ENCODE peak calls at places on chromosomes 3 and 15, in eight cellular contexts. One of them, this sample, is unnamed. For H3K4me1, the result is how much of the 10 kb centered on the place peaks cover.

GRCh38 chr3:115100806-115101205 is 46.3 kb downstream of the ZBTB20 start:
- DNase-seq in OCI-LY7: no peak
- DNase-seq in neural progenitor cell: no peak
- DNase-seq in PC-3: no peak
- DNase-seq in hepatocyte: no peak
- DNase-seq in GM23338: no peak
- DNase-seq in HCT116: no peak
- DNase-seq in SK-N-SH: no peak
- DNase-seq in this sample: no peak

GRCh38 chr15:40038267-40038653 is 721 bp downstream of the SRP14 start:
- DNase-seq in OCI-LY7: no peak
- DNase-seq in neural progenitor cell: no peak
- DNase-seq in PC-3: peak
- DNase-seq in hepatocyte: no peak
- DNase-seq in GM23338: peak
- DNase-seq in HCT116: no peak
- DNase-seq in SK-N-SH: peak
- DNase-seq in this sample: peak

GRCh38 chr3:183296944-183297343 is 43.9 kb downstream of the B3GNT5 start:
- DNase-seq in OCI-LY7: no peak
- DNase-seq in neural progenitor cell: no peak
- DNase-seq in PC-3: no peak
- DNase-seq in hepatocyte: no peak
- DNase-seq in GM23338: no peak
- DNase-seq in HCT116: no peak
- DNase-seq in SK-N-SH: no peak
- DNase-seq in this sample: no peak

GRCh38 chr3:79056498-79056897 is 711.3 kb downstream of the ROBO1 start:
- DNase-seq in OCI-LY7: no peak
- DNase-seq in neural progenitor cell: no peak
- DNase-seq in PC-3: no peak
- DNase-seq in hepatocyte: peak
- DNase-seq in GM23338: no peak
- DNase-seq in HCT116: no peak
- DNase-seq in SK-N-SH: no peak
- DNase-seq in this sample: no peak

GRCh38 chr3:194986208-194987043 is 284.5 kb downstream of the XXYLT1 start:
- DNase-seq in OCI-LY7: no peak
- DNase-seq in neural progenitor cell: no peak
- DNase-seq in PC-3: peak
- DNase-seq in hepatocyte: no peak
- DNase-seq in GM23338: no peak
- DNase-seq in HCT116: no peak
- DNase-seq in SK-N-SH: no peak
- DNase-seq in this sample: no peak

GRCh38 chr15:98923159-98923558 is 84.4 kb downstream of the PGPEP1L start:
- DNase-seq in OCI-LY7: no peak
- DNase-seq in neural progenitor cell: no peak
- DNase-seq in PC-3: no peak
- DNase-seq in hepatocyte: no peak
- DNase-seq in GM23338: no peak
- DNase-seq in HCT116: no peak
- DNase-seq in SK-N-SH: no peak
- DNase-seq in this sample: no peak

GRCh38 chr3:43902415-43902814 is 211.7 kb downstream of the ABHD5 start:
- DNase-seq in OCI-LY7: no peak
- DNase-seq in neural progenitor cell: no peak
- DNase-seq in PC-3: no peak
- DNase-seq in hepatocyte: no peak
- DNase-seq in GM23338: no peak
- DNase-seq in HCT116: no peak
- DNase-seq in SK-N-SH: no peak
- DNase-seq in this sample: no peak

GRCh38 chr15:79218588-79219200 is 63.8 kb upstream of the ANKRD34C start:
- DNase-seq in OCI-LY7: no peak
- DNase-seq in neural progenitor cell: no peak
- DNase-seq in PC-3: peak
- DNase-seq in hepatocyte: no peak
- DNase-seq in GM23338: peak
- DNase-seq in HCT116: peak
- DNase-seq in SK-N-SH: peak
- DNase-seq in this sample: peak

GRCh38 chr3:136731274-136731884 is 20.8 kb downstream of the STAG1 start:
- DNase-seq in OCI-LY7: no peak
- DNase-seq in neural progenitor cell: no peak
- DNase-seq in PC-3: peak
- DNase-seq in hepatocyte: no peak
- DNase-seq in GM23338: no peak
- DNase-seq in HCT116: no peak
- DNase-seq in SK-N-SH: no peak
- DNase-seq in this sample: no peak

GRCh38 chr3:127655641-127656040 is 17.1 kb upstream of the ABTB1 start:
- DNase-seq in OCI-LY7: no peak
- DNase-seq in neural progenitor cell: no peak
- DNase-seq in PC-3: peak
- DNase-seq in hepatocyte: no peak
- DNase-seq in GM23338: no peak
- DNase-seq in HCT116: no peak
- DNase-seq in SK-N-SH: no peak
- DNase-seq in this sample: peak

GRCh38 chr3:173371848-173372487 is 25.6 kb upstream of the NLGN1 start:
- DNase-seq in OCI-LY7: no peak
- DNase-seq in neural progenitor cell: peak
- DNase-seq in PC-3: peak
- DNase-seq in hepatocyte: peak
- DNase-seq in GM23338: peak
- DNase-seq in HCT116: no peak
- DNase-seq in SK-N-SH: peak
- DNase-seq in this sample: peak

GRCh38 chr3:46214751-46215352 is 6.7 kb upstream of the CCR1 start:
- DNase-seq in OCI-LY7: peak
- DNase-seq in neural progenitor cell: peak
- DNase-seq in PC-3: peak
- DNase-seq in hepatocyte: peak
- DNase-seq in GM23338: peak
- DNase-seq in HCT116: no peak
- DNase-seq in SK-N-SH: no peak
- DNase-seq in this sample: no peak

GRCh38 chr3:143201066-143201465 is 81.5 kb downstream of the CHST2 start:
- DNase-seq in OCI-LY7: peak
- DNase-seq in neural progenitor cell: no peak
- DNase-seq in PC-3: no peak
- DNase-seq in hepatocyte: no peak
- DNase-seq in GM23338: no peak
- DNase-seq in HCT116: no peak
- DNase-seq in SK-N-SH: no peak
- DNase-seq in this sample: peak

GRCh38 chr3:33030802-33031201 is 66.1 kb downstream of the GLB1 start:
- DNase-seq in OCI-LY7: no peak
- DNase-seq in neural progenitor cell: no peak
- DNase-seq in PC-3: no peak
- DNase-seq in hepatocyte: no peak
- DNase-seq in GM23338: peak
- DNase-seq in HCT116: no peak
- DNase-seq in SK-N-SH: no peak
- DNase-seq in this sample: no peak

DNA sequence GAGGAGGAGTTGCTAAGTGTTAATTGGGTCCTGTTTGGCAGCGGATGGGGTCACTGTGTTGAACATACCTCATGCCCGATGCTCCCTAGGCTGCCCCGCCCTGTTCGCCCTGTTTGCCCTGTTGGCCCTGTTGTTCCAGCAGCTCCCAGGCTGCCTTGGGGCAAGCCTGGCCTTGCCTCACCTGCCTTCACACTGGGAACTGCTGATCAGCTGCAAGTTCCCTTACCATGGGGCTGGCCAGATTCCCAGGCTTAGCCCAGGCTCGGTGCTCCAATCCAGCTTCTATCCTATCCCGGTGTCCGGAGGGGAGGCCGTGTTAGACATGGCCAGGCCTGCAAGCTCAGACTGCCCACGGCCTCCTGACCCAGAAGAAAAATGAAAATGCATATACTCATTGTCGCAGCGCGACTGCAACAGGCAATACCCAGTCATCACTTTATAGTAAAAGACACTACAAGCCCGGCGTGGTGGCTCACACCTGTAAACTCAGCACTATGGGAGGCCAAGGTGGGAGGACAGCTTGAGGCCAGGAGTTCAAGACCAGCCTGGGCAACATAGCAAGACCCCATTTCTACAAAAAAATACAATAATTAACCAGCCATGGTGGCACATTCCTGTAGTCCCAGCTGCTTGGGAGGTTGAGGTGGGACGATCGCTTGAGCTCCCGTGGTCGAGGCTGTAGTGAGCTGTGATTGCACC is 42.9 kb upstream of the ZNF710 start:
- DNase-seq in OCI-LY7: no peak
- DNase-seq in neural progenitor cell: no peak
- DNase-seq in PC-3: no peak
- DNase-seq in hepatocyte: no peak
- DNase-seq in GM23338: no peak
- DNase-seq in HCT116: no peak
- DNase-seq in SK-N-SH: no peak
- DNase-seq in this sample: no peak
- TF ChIP-seq EZH2phosphoT487 in OCI-LY7: no peak
- TF ChIP-seq EZH2phosphoT487 in neural progenitor cell: no peak
- TF ChIP-seq EZH2phosphoT487 in PC-3: no peak
- TF ChIP-seq EZH2phosphoT487 in hepatocyte: no peak
- TF ChIP-seq EZH2phosphoT487 in GM23338: no peak
- TF ChIP-seq EZH2phosphoT487 in HCT116: no peak
- TF ChIP-seq EZH2phosphoT487 in SK-N-SH: no peak
- TF ChIP-seq EZH2phosphoT487 in this sample: no peak

DNA sequence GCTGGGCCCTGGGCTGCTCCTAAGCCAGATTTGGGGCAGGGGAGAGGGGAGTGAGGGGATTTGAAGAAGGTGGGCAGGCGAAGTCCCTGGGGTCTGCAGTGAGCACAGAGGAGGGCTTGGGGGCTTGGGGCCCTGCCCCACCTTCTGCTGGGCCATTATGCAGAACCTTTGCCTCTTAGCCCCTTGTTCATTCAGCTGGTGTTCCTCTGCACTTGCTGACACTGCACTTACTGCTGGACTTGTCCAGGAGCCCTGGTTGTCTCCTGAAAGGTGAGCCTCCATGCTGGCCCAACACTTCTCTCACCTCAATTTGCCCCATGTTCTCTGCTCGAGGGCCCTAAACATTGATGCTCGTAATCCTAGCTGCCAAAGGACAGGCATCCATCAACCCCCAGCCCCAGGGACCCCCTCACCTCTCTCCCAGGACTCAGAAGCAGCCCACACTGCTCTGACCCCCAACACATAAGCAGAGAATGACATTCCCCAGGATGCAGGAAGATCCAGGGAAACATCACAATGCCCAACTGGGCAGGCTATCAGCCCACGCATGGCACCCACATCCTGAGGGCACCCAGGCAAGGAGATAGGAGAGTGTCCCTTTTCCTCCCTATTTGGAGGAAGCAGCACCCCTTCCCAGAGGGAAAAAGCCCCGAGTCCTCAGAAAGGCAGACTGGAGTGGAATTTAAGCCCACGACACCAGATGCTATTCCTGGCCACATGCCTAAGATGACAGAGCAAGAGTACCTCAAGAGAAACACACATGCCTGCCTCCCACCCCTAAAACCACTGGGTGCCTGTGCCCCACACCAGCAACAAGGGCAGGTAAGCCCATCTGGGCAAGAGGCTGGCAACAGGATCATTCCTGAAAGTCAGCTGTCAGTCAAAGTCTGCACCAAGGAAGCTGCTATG is 76.8 kb downstream of the ADCY5 start:
- DNase-seq in OCI-LY7: no peak
- DNase-seq in neural progenitor cell: no peak
- DNase-seq in PC-3: no peak
- DNase-seq in hepatocyte: no peak
- DNase-seq in GM23338: no peak
- DNase-seq in HCT116: no peak
- DNase-seq in SK-N-SH: no peak
- DNase-seq in this sample: no peak
- H3K4me1 ChIP-seq in OCI-LY7: under half
- H3K4me1 ChIP-seq in neural progenitor cell: under half
- H3K4me1 ChIP-seq in PC-3: under half
- H3K4me1 ChIP-seq in hepatocyte: under half
- H3K4me1 ChIP-seq in GM23338: under half
- H3K4me1 ChIP-seq in HCT116: under half
- H3K4me1 ChIP-seq in SK-N-SH: under half
- H3K4me1 ChIP-seq in this sample: under half

DNA sequence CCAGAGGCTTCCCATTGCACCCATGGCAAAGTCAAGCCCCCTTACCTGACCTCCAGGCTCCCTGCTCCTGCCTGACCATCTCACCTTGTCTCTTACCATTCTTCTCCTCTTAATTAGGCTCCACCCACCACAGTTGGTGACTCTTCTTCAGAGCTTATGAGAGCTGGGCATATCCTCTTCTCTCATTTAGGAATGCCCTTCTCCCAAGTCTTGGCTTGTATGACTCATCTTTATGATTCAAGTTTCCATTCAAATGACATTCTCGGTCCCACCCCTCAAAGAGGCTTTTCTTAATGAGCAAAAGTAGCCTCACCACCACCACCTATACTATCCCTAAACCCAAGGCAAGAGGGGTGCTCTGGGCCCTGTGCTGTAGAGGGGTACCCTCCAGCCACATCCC is 55.3 kb upstream of the NUDT16 start:
- DNase-seq in OCI-LY7: no peak
- DNase-seq in neural progenitor cell: no peak
- DNase-seq in PC-3: peak
- DNase-seq in hepatocyte: no peak
- DNase-seq in GM23338: no peak
- DNase-seq in HCT116: peak
- DNase-seq in SK-N-SH: no peak
- DNase-seq in this sample: peak
- TF ChIP-seq EZH2phosphoT487 in OCI-LY7: no peak
- TF ChIP-seq EZH2phosphoT487 in neural progenitor cell: no peak
- TF ChIP-seq EZH2phosphoT487 in PC-3: no peak
- TF ChIP-seq EZH2phosphoT487 in hepatocyte: no peak
- TF ChIP-seq EZH2phosphoT487 in GM23338: no peak
- TF ChIP-seq EZH2phosphoT487 in HCT116: no peak
- TF ChIP-seq EZH2phosphoT487 in SK-N-SH: no peak
- TF ChIP-seq EZH2phosphoT487 in this sample: no peak

GRCh38 chr3:61926913-61927312 is 365.5 kb downstream of the PTPRG start:
- DNase-seq in OCI-LY7: no peak
- DNase-seq in neural progenitor cell: no peak
- DNase-seq in PC-3: no peak
- DNase-seq in hepatocyte: no peak
- DNase-seq in GM23338: no peak
- DNase-seq in HCT116: no peak
- DNase-seq in SK-N-SH: no peak
- DNase-seq in this sample: peak

GRCh38 chr3:61928020-61928419 is 366.6 kb downstream of the PTPRG start:
- DNase-seq in OCI-LY7: no peak
- DNase-seq in neural progenitor cell: no peak
- DNase-seq in PC-3: no peak
- DNase-seq in hepatocyte: no peak
- DNase-seq in GM23338: no peak
- DNase-seq in HCT116: no peak
- DNase-seq in SK-N-SH: no peak
- DNase-seq in this sample: peak

GRCh38 chr3:61928776-61929175 is 367.4 kb downstream of the PTPRG start:
- DNase-seq in OCI-LY7: no peak
- DNase-seq in neural progenitor cell: no peak
- DNase-seq in PC-3: no peak
- DNase-seq in hepatocyte: no peak
- DNase-seq in GM23338: no peak
- DNase-seq in HCT116: no peak
- DNase-seq in SK-N-SH: no peak
- DNase-seq in this sample: no peak

GRCh38 chr3:61927332-61927731 is 366.0 kb downstream of the PTPRG start:
- DNase-seq in OCI-LY7: no peak
- DNase-seq in neural progenitor cell: no peak
- DNase-seq in PC-3: no peak
- DNase-seq in hepatocyte: peak
- DNase-seq in GM23338: no peak
- DNase-seq in HCT116: no peak
- DNase-seq in SK-N-SH: peak
- DNase-seq in this sample: peak

GRCh38 chr3:61929631-61930030 is 368.3 kb downstream of the PTPRG start:
- DNase-seq in OCI-LY7: no peak
- DNase-seq in neural progenitor cell: no peak
- DNase-seq in PC-3: no peak
- DNase-seq in hepatocyte: no peak
- DNase-seq in GM23338: no peak
- DNase-seq in HCT116: no peak
- DNase-seq in SK-N-SH: peak
- DNase-seq in this sample: no peak
- H3K4me1 ChIP-seq in OCI-LY7: under half
- H3K4me1 ChIP-seq in neural progenitor cell: under half
- H3K4me1 ChIP-seq in PC-3: under half
- H3K4me1 ChIP-seq in hepatocyte: under half
- H3K4me1 ChIP-seq in GM23338: under half
- H3K4me1 ChIP-seq in HCT116: under half
- H3K4me1 ChIP-seq in SK-N-SH: under half
- H3K4me1 ChIP-seq in this sample: under half

This sample was measured in GM23248.